ENCODE peak calls at places on chromosome 14, in nine cellular contexts. Q is NCI-H748 treated with DMSO at 0.1 percent for 48 hours, K is right lobe of liver, I is fibroblast of mammary gland, L is MCF 10A, S is SW480, V is ELF-1, R is fibroblast of lung, T is AG04450. U is an unnamed sample.

GRCh38 chr14:103847954-103848719 is 762 bp upstream of the PPP1R13B start:
- DNase-seq in S (no peak), T (no peak), L (no peak), I (no peak), K (peak), Q (no peak), V (peak), R (no peak), U (peak)

GRCh38 chr14:59688224-59689170 is 111.9 kb upstream of the CCDC175 start:
- DNase-seq in L (peak), T (peak), V (peak), S (peak), Q (peak), K (peak), R (peak), I (peak), U (peak)

GRCh38 chr14:76768201-76768656 is 7.0 kb downstream of the VASH1 start:
- DNase-seq in L (no peak), R (no peak), Q (no peak), K (peak), I (no peak), T (no peak), V (no peak), S (no peak), U (no peak)

GRCh38 chr14:35766036-35766699 is 42.9 kb downstream of the RALGAPA1 start:
- DNase-seq in K (no peak), I (peak), T (no peak), Q (no peak), V (no peak), R (no peak), S (no peak), L (no peak), U (no peak)

GRCh38 chr14:76051717-76052459 is 66.3 kb downstream of the IFT43 start:
- DNase-seq in L (no peak), S (no peak), I (no peak), V (no peak), Q (no peak), R (no peak), K (no peak), T (no peak), U (no peak)

GRCh38 chr14:21647380-21647779 is 6.3 kb upstream of the OR4E2 start:
- DNase-seq in R (no peak), K (no peak), L (peak), T (no peak), S (no peak), I (peak), Q (no peak), V (no peak), U (peak)

GRCh38 chr14:88941414-88941813 is 117.0 kb downstream of the TTC8 start:
- DNase-seq in R (no peak), L (no peak), K (no peak), T (no peak), I (no peak), S (no peak), V (no peak), Q (no peak), U (peak)

GRCh38 chr14:74567646-74568379 is 44.2 kb downstream of the LTBP2 start:
- DNase-seq in L (no peak), V (no peak), Q (no peak), I (no peak), T (no peak), S (no peak), K (no peak), R (no peak), U (no peak)

GRCh38 chr14:32602699-32603098 is 273.6 kb downstream of the AKAP6 start:
- DNase-seq in V (no peak), K (no peak), Q (no peak), L (no peak), T (no peak), I (no peak), S (no peak), R (no peak), U (no peak)

GRCh38 chr14:73787760-73788508 is 63.7 kb upstream of the PTGR2 start:
- DNase-seq in V (no peak), Q (no peak), T (no peak), R (peak), K (no peak), L (peak), I (peak), S (peak), U (no peak)

GRCh38 chr14:100362311-100362927 is 39.3 kb downstream of the SLC25A47 start:
- DNase-seq in K (no peak), T (peak), S (no peak), V (peak), Q (no peak), L (no peak), I (no peak), R (peak), U (no peak)

GRCh38 chr14:99233222-99234035 is 38.6 kb downstream of the BCL11B start:
- DNase-seq in S (no peak), L (no peak), V (peak), I (no peak), T (no peak), K (no peak), Q (no peak), R (no peak), U (no peak)

GRCh38 chr14:40417777-40418401 is 985.7 kb upstream of the FBXO33 start:
- DNase-seq in I (peak), K (no peak), V (peak), T (no peak), L (peak), S (peak), R (no peak), Q (peak), U (peak)

GRCh38 chr14:68235011-68235410 is 415.4 kb downstream of the RAD51B start:
- DNase-seq in V (no peak), S (no peak), L (no peak), R (peak), K (no peak), T (no peak), I (peak), Q (no peak), U (no peak)

GRCh38 chr14:48323655-48324054 is 648.2 kb upstream of the MDGA2 start:
- DNase-seq in L (peak), Q (no peak), T (no peak), K (no peak), V (no peak), I (peak), R (peak), S (peak), U (no peak)

GRCh38 chr14:61861320-61861865 is 99.2 kb downstream of the SNAPC1 start:
- DNase-seq in I (no peak), Q (no peak), K (no peak), R (no peak), S (no peak), L (no peak), V (no peak), T (no peak), U (no peak)

GRCh38 chr14:99522934-99523660 is 41.9 kb downstream of the CCNK start:
- DNase-seq in R (peak), I (no peak), T (no peak), V (peak), S (no peak), L (no peak), Q (no peak), K (peak), U (no peak)

GRCh38 chr14:68807148-68807600 is 14.3 kb upstream of the ZFP36L1 start:
- DNase-seq in Q (no peak), I (peak), T (peak), K (peak), S (peak), L (peak), V (peak), R (peak), U (peak)

GRCh38 chr14:100484531-100485267 is 102.5 kb downstream of the BEGAIN start:
- DNase-seq in K (no peak), S (no peak), I (no peak), Q (no peak), V (no peak), R (no peak), L (no peak), T (no peak), U (no peak)

GRCh38 chr14:74649673-74650072 is 37.6 kb upstream of the LTBP2 start:
- DNase-seq in Q (no peak), T (no peak), S (no peak), K (no peak), L (peak), V (no peak), I (no peak), R (no peak), U (no peak)

GRCh38 chr14:28756896-28757570 is 9.6 kb upstream of the FOXG1 start:
- DNase-seq in Q (no peak), I (peak), V (peak), S (peak), R (peak), L (peak), T (no peak), K (no peak), U (peak)

GRCh38 chr14:96705422-96706092 is 91.6 kb upstream of the VRK1 start:
- DNase-seq in K (no peak), Q (no peak), R (no peak), T (no peak), I (no peak), V (no peak), L (no peak), S (no peak), U (no peak)

GRCh38 chr14:93970589-93970966 is 5.8 kb downstream of the ASB2 start:
- DNase-seq in K (peak), T (no peak), S (peak), R (no peak), L (peak), V (no peak), Q (peak), I (no peak), U (peak)

GRCh38 chr14:37588956-37589737 is 5.9 kb downstream of the FOXA1 start:
- DNase-seq in S (no peak), V (no peak), I (no peak), T (no peak), Q (peak), R (no peak), K (no peak), L (no peak), U (peak)

GRCh38 chr14:28784262-28785021 is 17.9 kb downstream of the FOXG1 start:
- DNase-seq in L (no peak), Q (no peak), R (no peak), V (no peak), K (no peak), T (no peak), I (no peak), S (no peak), U (no peak)

GRCh38 chr14:24052656-24053547 is 1.1 kb downstream of the CARMIL3 start:
- DNase-seq in R (no peak), V (no peak), T (no peak), Q (no peak), S (peak), L (peak), I (peak), K (no peak), U (no peak)

GRCh38 chr14:102020058-102020971 is 55.9 kb downstream of the DYNC1H1 start:
- DNase-seq in I (peak), V (no peak), L (no peak), Q (no peak), R (peak), S (no peak), K (no peak), T (peak), U (no peak)

GRCh38 chr14:92471919-92472318 is 41.7 kb upstream of the RIN3 start:
- DNase-seq in Q (no peak), L (peak), S (peak), K (no peak), I (peak), T (peak), V (peak), R (peak), U (peak)

GRCh38 chr14:24839617-24840203 is 205.7 kb upstream of the GZMB start:
- DNase-seq in V (no peak), T (no peak), S (no peak), R (no peak), K (no peak), L (no peak), I (no peak), Q (no peak), U (peak)

GRCh38 chr14:90870950-90871604 is 54.8 kb upstream of the TTC7B start:
- DNase-seq in I (no peak), V (no peak), K (no peak), R (no peak), Q (no peak), L (peak), T (no peak), S (no peak), U (no peak)

GRCh38 chr14:46651526-46652144 is at the start of gene RPL10L:
- DNase-seq in V (peak), S (no peak), L (no peak), I (no peak), K (no peak), Q (no peak), T (no peak), R (no peak), U (peak)

GRCh38 chr14:27318769-27319280 is 721.0 kb upstream of the NOVA1 start:
- DNase-seq in S (no peak), R (no peak), L (no peak), Q (no peak), I (no peak), T (no peak), K (no peak), V (no peak), U (no peak)

GRCh38 chr14:24837280-24838046 is 203.5 kb upstream of the GZMB start:
- DNase-seq in S (no peak), Q (no peak), T (no peak), I (peak), L (no peak), R (no peak), V (no peak), K (no peak), U (no peak)

GRCh38 chr14:55240526-55241178 is 30.6 kb upstream of the FBXO34 start:
- DNase-seq in Q (no peak), R (peak), S (no peak), T (peak), L (no peak), K (no peak), I (peak), V (peak), U (no peak)

GRCh38 chr14:72621387-72622065 is 272.4 kb downstream of the DPF3 start:
- DNase-seq in R (no peak), L (no peak), K (no peak), T (no peak), I (no peak), V (peak), S (no peak), Q (no peak), U (no peak)

GRCh38 chr14:32319368-32320049 is 9.6 kb upstream of the AKAP6 start:
- DNase-seq in Q (no peak), V (no peak), T (no peak), I (peak), S (no peak), K (no peak), R (peak), L (peak), U (peak)

U was measured in DMS53.